ENCODE peak calls at places on chromosomes 2 and 18, in six cellular contexts. One of them, this sample, is unnamed.

GRCh38 chr2:38465789-38466127 is 88.7 kb upstream of the ATL2 start:
- DNase-seq in A549: peak; percentile 63
- DNase-seq in HepG2: peak; percentile 75
- DNase-seq in K562: peak; percentile 25
- DNase-seq in GM12878: no peak
- DNase-seq in endothelial cell of umbilical vein: peak; percentile 40
- DNase-seq in this sample: peak; percentile 69

GRCh38 chr2:231187736-231188505 is 10.5 kb upstream of the ARMC9 start:
- DNase-seq in A549: no peak
- DNase-seq in HepG2: peak; percentile 89
- DNase-seq in K562: no peak
- DNase-seq in GM12878: no peak
- DNase-seq in endothelial cell of umbilical vein: peak; percentile 64
- DNase-seq in this sample: no peak

GRCh38 chr2:50118951-50119702 is 912.8 kb downstream of the NRXN1 start:
- DNase-seq in A549: no peak
- DNase-seq in HepG2: no peak
- DNase-seq in K562: no peak
- DNase-seq in GM12878: no peak
- DNase-seq in endothelial cell of umbilical vein: no peak
- DNase-seq in this sample: no peak

GRCh38 chr2:215900203-215900611 is 113.1 kb downstream of the MREG start:
- DNase-seq in A549: peak; percentile 24
- DNase-seq in HepG2: peak; percentile 49
- DNase-seq in K562: no peak
- DNase-seq in GM12878: no peak
- DNase-seq in endothelial cell of umbilical vein: no peak
- DNase-seq in this sample: peak; percentile 72

GRCh38 chr18:45370190-45371010 is 244.9 kb upstream of the SLC14A2 start:
- DNase-seq in A549: no peak
- DNase-seq in HepG2: no peak
- DNase-seq in K562: no peak
- DNase-seq in GM12878: no peak
- DNase-seq in endothelial cell of umbilical vein: no peak
- DNase-seq in this sample: no peak

GRCh38 chr2:64327510-64328414 is 126.2 kb upstream of the LGALSL start:
- DNase-seq in A549: peak; percentile 40
- DNase-seq in HepG2: no peak
- DNase-seq in K562: no peak
- DNase-seq in GM12878: peak; percentile 43
- DNase-seq in endothelial cell of umbilical vein: peak; percentile 40
- DNase-seq in this sample: peak; percentile 37

GRCh38 chr18:28153485-28154065 is 23.4 kb downstream of the CDH2 start:
- DNase-seq in A549: no peak
- DNase-seq in HepG2: no peak
- DNase-seq in K562: no peak
- DNase-seq in GM12878: no peak
- DNase-seq in endothelial cell of umbilical vein: no peak
- DNase-seq in this sample: no peak

GRCh38 chr2:203693242-203693879 is 13.1 kb upstream of the CD28 start:
- DNase-seq in A549: no peak
- DNase-seq in HepG2: no peak
- DNase-seq in K562: no peak
- DNase-seq in GM12878: no peak
- DNase-seq in endothelial cell of umbilical vein: peak; percentile 32
- DNase-seq in this sample: no peak

GRCh38 chr2:55511508-55512124 is 7.9 kb upstream of the CFAP36 start:
- DNase-seq in A549: peak; percentile 78
- DNase-seq in HepG2: peak; percentile 58
- DNase-seq in K562: no peak
- DNase-seq in GM12878: no peak
- DNase-seq in endothelial cell of umbilical vein: peak; percentile 71
- DNase-seq in this sample: peak; percentile 53

GRCh38 chr18:67600181-67600631 is 83.7 kb upstream of the DSEL start:
- DNase-seq in A549: no peak
- DNase-seq in HepG2: no peak
- DNase-seq in K562: no peak
- DNase-seq in GM12878: no peak
- DNase-seq in endothelial cell of umbilical vein: no peak
- DNase-seq in this sample: no peak

GRCh38 chr2:1860931-1861330 is 116.6 kb upstream of the PXDN start:
- DNase-seq in A549: no peak
- DNase-seq in HepG2: no peak
- DNase-seq in K562: no peak
- DNase-seq in GM12878: no peak
- DNase-seq in endothelial cell of umbilical vein: no peak
- DNase-seq in this sample: no peak

GRCh38 chr2:1556776-1557466 is 143.7 kb downstream of the TPO start:
- DNase-seq in A549: peak; percentile 41
- DNase-seq in HepG2: peak; percentile 64
- DNase-seq in K562: no peak
- DNase-seq in GM12878: no peak
- DNase-seq in endothelial cell of umbilical vein: peak; percentile 6
- DNase-seq in this sample: no peak

GRCh38 chr2:187424156-187424555 is 23.9 kb downstream of the CALCRL start:
- DNase-seq in A549: peak; percentile 20
- DNase-seq in HepG2: no peak
- DNase-seq in K562: no peak
- DNase-seq in GM12878: no peak
- DNase-seq in endothelial cell of umbilical vein: peak; percentile 44
- DNase-seq in this sample: no peak

GRCh38 chr2:109558076-109558882 is 55.5 kb downstream of the SEPTIN10 start:
- DNase-seq in A549: peak; percentile 87
- DNase-seq in HepG2: peak; percentile 96
- DNase-seq in K562: no peak
- DNase-seq in GM12878: no peak
- DNase-seq in endothelial cell of umbilical vein: peak; percentile 96
- DNase-seq in this sample: peak; percentile 94

GRCh38 chr2:85536479-85536878 is 2.5 kb upstream of the MAT2A start:
- DNase-seq in A549: no peak
- DNase-seq in HepG2: no peak
- DNase-seq in K562: no peak
- DNase-seq in GM12878: no peak
- DNase-seq in endothelial cell of umbilical vein: no peak
- DNase-seq in this sample: peak; percentile 35

GRCh38 chr2:180647206-180647605 is 333.2 kb upstream of the UBE2E3 start:
- DNase-seq in A549: no peak
- DNase-seq in HepG2: no peak
- DNase-seq in K562: no peak
- DNase-seq in GM12878: no peak
- DNase-seq in endothelial cell of umbilical vein: no peak
- DNase-seq in this sample: no peak

GRCh38 chr2:88638743-88639142 is 11.5 kb upstream of the EIF2AK3 start:
- DNase-seq in A549: no peak
- DNase-seq in HepG2: no peak
- DNase-seq in K562: no peak
- DNase-seq in GM12878: no peak
- DNase-seq in endothelial cell of umbilical vein: no peak
- DNase-seq in this sample: no peak

GRCh38 chr2:84870306-84870705 is 10.6 kb downstream of the TRABD2A start:
- DNase-seq in A549: no peak
- DNase-seq in HepG2: no peak
- DNase-seq in K562: no peak
- DNase-seq in GM12878: no peak
- DNase-seq in endothelial cell of umbilical vein: no peak
- DNase-seq in this sample: no peak

GRCh38 chr2:47488870-47489584 is 86.1 kb downstream of the MSH2 start:
- DNase-seq in A549: peak; percentile 74
- DNase-seq in HepG2: peak; percentile 19
- DNase-seq in K562: no peak
- DNase-seq in GM12878: no peak
- DNase-seq in endothelial cell of umbilical vein: peak; percentile 50
- DNase-seq in this sample: no peak

GRCh38 chr18:77209587-77209986 is 40.1 kb upstream of the GALR1 start:
- DNase-seq in A549: no peak
- DNase-seq in HepG2: no peak
- DNase-seq in K562: no peak
- DNase-seq in GM12878: no peak
- DNase-seq in endothelial cell of umbilical vein: no peak
- DNase-seq in this sample: peak; percentile 18

GRCh38 chr2:20067992-20068727 is 16.7 kb upstream of the LAPTM4A start:
- DNase-seq in A549: peak; percentile 29
- DNase-seq in HepG2: no peak
- DNase-seq in K562: no peak
- DNase-seq in GM12878: no peak
- DNase-seq in endothelial cell of umbilical vein: peak; percentile 28
- DNase-seq in this sample: no peak

GRCh38 chr2:70946832-70947442 is 11.2 kb downstream of the ATP6V1B1 start:
- DNase-seq in A549: peak; percentile 71
- DNase-seq in HepG2: peak; percentile 67
- DNase-seq in K562: peak; percentile 41
- DNase-seq in GM12878: no peak
- DNase-seq in endothelial cell of umbilical vein: peak; percentile 75
- DNase-seq in this sample: peak; percentile 77

GRCh38 chr18:52334896-52335295 is 5.1 kb upstream of the DCC start:
- DNase-seq in A549: no peak
- DNase-seq in HepG2: no peak
- DNase-seq in K562: no peak
- DNase-seq in GM12878: no peak
- DNase-seq in endothelial cell of umbilical vein: no peak
- DNase-seq in this sample: no peak

GRCh38 chr18:70181015-70181414 is 24.5 kb downstream of the RTTN start:
- DNase-seq in A549: peak; percentile 84
- DNase-seq in HepG2: peak; percentile 69
- DNase-seq in K562: no peak
- DNase-seq in GM12878: no peak
- DNase-seq in endothelial cell of umbilical vein: peak; percentile 35
- DNase-seq in this sample: no peak

GRCh38 chr2:24380687-24381271 is 20.4 kb upstream of the ITSN2 start:
- DNase-seq in A549: no peak
- DNase-seq in HepG2: no peak
- DNase-seq in K562: no peak
- DNase-seq in GM12878: no peak
- DNase-seq in endothelial cell of umbilical vein: no peak
- DNase-seq in this sample: no peak

GRCh38 chr18:58670561-58671121 is 624 bp upstream of the MALT1 start:
- DNase-seq in A549: peak; percentile 8
- DNase-seq in HepG2: no peak
- DNase-seq in K562: no peak
- DNase-seq in GM12878: no peak
- DNase-seq in endothelial cell of umbilical vein: no peak
- DNase-seq in this sample: no peak

GRCh38 chr2:226798422-226799210 is 1.0 kb downstream of the IRS1 start:
- DNase-seq in A549: peak; percentile 74
- DNase-seq in HepG2: no peak
- DNase-seq in K562: no peak
- DNase-seq in GM12878: no peak
- DNase-seq in endothelial cell of umbilical vein: no peak
- DNase-seq in this sample: peak; percentile 62
- TF ChIP-seq CTCF in A549: peak; percentile 58
- TF ChIP-seq CTCF in HepG2: no peak
- TF ChIP-seq CTCF in K562: no peak
- TF ChIP-seq CTCF in GM12878: peak; percentile 27
- TF ChIP-seq CTCF in endothelial cell of umbilical vein: no peak
- TF ChIP-seq CTCF in this sample: no peak

GRCh38 chr2:127619901-127620705 is 25.9 kb upstream of the GPR17 start:
- DNase-seq in A549: no peak
- DNase-seq in HepG2: no peak
- DNase-seq in K562: no peak
- DNase-seq in GM12878: no peak
- DNase-seq in endothelial cell of umbilical vein: no peak
- DNase-seq in this sample: no peak
- TF ChIP-seq MYC in A549: no peak
- TF ChIP-seq MYC in HepG2: no peak
- TF ChIP-seq MYC in K562: no peak
- TF ChIP-seq MYC in GM12878: no peak
- TF ChIP-seq MYC in endothelial cell of umbilical vein: no peak
- TF ChIP-seq MYC in this sample: no peak

GRCh38 chr18:48656582-48656981 is 117.8 kb downstream of the CTIF start:
- DNase-seq in A549: no peak
- DNase-seq in HepG2: no peak
- DNase-seq in K562: no peak
- DNase-seq in GM12878: no peak
- DNase-seq in endothelial cell of umbilical vein: no peak
- DNase-seq in this sample: no peak
- TF ChIP-seq MAX in A549: no peak
- TF ChIP-seq MAX in HepG2: no peak
- TF ChIP-seq MAX in K562: no peak
- TF ChIP-seq MAX in GM12878: no peak
- TF ChIP-seq MAX in endothelial cell of umbilical vein: no peak
- TF ChIP-seq MAX in this sample: no peak

GRCh38 chr2:233643128-233643527 is 6.9 kb downstream of the UGT1A10 start:
- DNase-seq in A549: peak; percentile 64
- DNase-seq in HepG2: peak; percentile 36
- DNase-seq in K562: no peak
- DNase-seq in GM12878: no peak
- DNase-seq in endothelial cell of umbilical vein: peak; percentile 13
- DNase-seq in this sample: peak; percentile 35
- TF ChIP-seq CTCF in A549: no peak
- TF ChIP-seq CTCF in HepG2: peak; percentile 37
- TF ChIP-seq CTCF in K562: no peak
- TF ChIP-seq CTCF in GM12878: peak; percentile 4
- TF ChIP-seq CTCF in endothelial cell of umbilical vein: peak; percentile 6
- TF ChIP-seq CTCF in this sample: peak; percentile 34

DNA sequence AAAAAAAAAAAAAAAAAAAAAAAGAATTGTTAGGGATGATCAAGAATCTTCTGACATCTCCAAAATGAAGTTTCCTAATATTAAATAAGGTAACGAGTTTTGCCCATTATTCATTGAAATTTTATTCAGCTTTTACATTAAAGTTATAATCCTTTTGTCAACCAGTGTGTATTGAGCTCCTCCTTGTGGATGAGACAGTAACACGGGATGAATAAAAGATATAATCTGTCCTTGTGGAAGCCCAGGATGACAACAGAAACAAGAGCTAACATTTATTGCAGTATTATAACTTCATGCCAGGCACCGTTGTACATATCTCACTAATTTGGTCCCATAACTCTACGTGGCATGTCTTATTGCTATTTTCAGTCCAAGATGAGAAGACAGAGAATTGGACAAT is 33.4 kb upstream of the SERPINB7 start:
- DNase-seq in A549: peak; percentile 55
- DNase-seq in HepG2: no peak
- DNase-seq in K562: no peak
- DNase-seq in GM12878: no peak
- DNase-seq in endothelial cell of umbilical vein: no peak
- DNase-seq in this sample: peak; percentile 16
- TF ChIP-seq MYC in A549: no peak
- TF ChIP-seq MYC in HepG2: no peak
- TF ChIP-seq MYC in K562: no peak
- TF ChIP-seq MYC in GM12878: no peak
- TF ChIP-seq MYC in endothelial cell of umbilical vein: no peak
- TF ChIP-seq MYC in this sample: no peak